ENCODE peak calls at places on chromosomes 16 and 17, in four cellular contexts. B, D, J and P are unnamed samples.

GRCh38 chr17:1890758-1891450 is 61.1 kb downstream of the RPA1 start:
- DNase-seq in D (no peak), B (no peak), J (peak), P (no peak)

GRCh38 chr17:50871898-50872297 is 5.7 kb upstream of the TOB1 start:
- DNase-seq in D (no peak), J (no peak), B (no peak), P (no peak)

GRCh38 chr17:5912927-5913565 is 157.1 kb upstream of the WSCD1 start:
- DNase-seq in B (no peak), D (no peak), J (no peak), P (no peak)

GRCh38 chr17:5035356-5035755 is at the start of gene SLC52A1:
- DNase-seq in D (no peak), J (no peak), B (no peak), P (peak)

GRCh38 chr17:14699569-14700190 is 398.8 kb downstream of the HS3ST3B1 start:
- DNase-seq in B (no peak), J (no peak), D (no peak), P (no peak)

GRCh38 chr17:65917560-65917959 is 274.4 kb downstream of the CEP112 start:
- DNase-seq in B (no peak), J (no peak), D (no peak), P (no peak)

GRCh38 chr16:68310441-68311315 is at the start of the genes PRMT7 and SLC7A6OS:
- DNase-seq in D (peak), B (peak), J (peak), P (peak)

GRCh38 chr17:21291862-21292261 is 7.4 kb downstream of the MAP2K3 start:
- DNase-seq in J (no peak), D (no peak), B (no peak), P (no peak)

GRCh38 chr17:61469949-61470348 is 17.7 kb downstream of the TBX4 start:
- DNase-seq in B (no peak), D (no peak), J (no peak), P (no peak)